ENCODE peak calls at places on chromosomes 1 and 21, in four cellular contexts. One of them, this sample, is unnamed.

GRCh38 chr1:43952731-43953350 is 6.1 kb downstream of the IPO13 start:
- DNase-seq in astrocyte of the spinal cord: no peak
- DNase-seq in dorsolateral prefrontal cortex: no peak
- DNase-seq in AG09319: no peak
- DNase-seq in this sample: no peak

GRCh38 chr21:45895778-45896370 is 85.7 kb upstream of the COL6A1 start:
- DNase-seq in astrocyte of the spinal cord: no peak
- DNase-seq in AG09319: no peak
- DNase-seq in dorsolateral prefrontal cortex: no peak
- DNase-seq in this sample: no peak

GRCh38 chr1:54956726-54957125 is 23.7 kb upstream of the TMEM61 start:
- DNase-seq in astrocyte of the spinal cord: no peak
- DNase-seq in AG09319: no peak
- DNase-seq in dorsolateral prefrontal cortex: no peak
- DNase-seq in this sample: no peak

GRCh38 chr21:29077651-29078090 is 4.2 kb upstream of the CCT8 start:
- DNase-seq in AG09319: no peak
- DNase-seq in dorsolateral prefrontal cortex: no peak
- DNase-seq in astrocyte of the spinal cord: peak; percentile 47
- DNase-seq in this sample: no peak

GRCh38 chr1:24643362-24644346 is 552 bp downstream of the SRRM1 start:
- DNase-seq in astrocyte of the spinal cord: no peak
- DNase-seq in AG09319: no peak
- DNase-seq in dorsolateral prefrontal cortex: no peak
- DNase-seq in this sample: peak; percentile 54

GRCh38 chr1:23553896-23554480 is 5.3 kb downstream of the ID3 start:
- DNase-seq in AG09319: no peak
- DNase-seq in dorsolateral prefrontal cortex: no peak
- DNase-seq in astrocyte of the spinal cord: no peak
- DNase-seq in this sample: no peak

GRCh38 chr1:205750683-205751651 is 985 bp upstream of the NUCKS1 start:
- DNase-seq in AG09319: no peak
- DNase-seq in dorsolateral prefrontal cortex: no peak
- DNase-seq in astrocyte of the spinal cord: no peak
- DNase-seq in this sample: no peak

GRCh38 chr1:111731956-111732355 is 7.2 kb downstream of the INKA2 start:
- DNase-seq in astrocyte of the spinal cord: no peak
- DNase-seq in AG09319: no peak
- DNase-seq in dorsolateral prefrontal cortex: no peak
- DNase-seq in this sample: no peak

GRCh38 chr1:26542781-26543443 is 13.4 kb downstream of the RPS6KA1 start:
- DNase-seq in dorsolateral prefrontal cortex: no peak
- DNase-seq in AG09319: no peak
- DNase-seq in astrocyte of the spinal cord: no peak
- DNase-seq in this sample: no peak

GRCh38 chr21:44941567-44941966 is 1.7 kb downstream of the SLX9 start:
- DNase-seq in dorsolateral prefrontal cortex: no peak
- DNase-seq in AG09319: no peak
- DNase-seq in astrocyte of the spinal cord: no peak
- DNase-seq in this sample: no peak

DNA sequence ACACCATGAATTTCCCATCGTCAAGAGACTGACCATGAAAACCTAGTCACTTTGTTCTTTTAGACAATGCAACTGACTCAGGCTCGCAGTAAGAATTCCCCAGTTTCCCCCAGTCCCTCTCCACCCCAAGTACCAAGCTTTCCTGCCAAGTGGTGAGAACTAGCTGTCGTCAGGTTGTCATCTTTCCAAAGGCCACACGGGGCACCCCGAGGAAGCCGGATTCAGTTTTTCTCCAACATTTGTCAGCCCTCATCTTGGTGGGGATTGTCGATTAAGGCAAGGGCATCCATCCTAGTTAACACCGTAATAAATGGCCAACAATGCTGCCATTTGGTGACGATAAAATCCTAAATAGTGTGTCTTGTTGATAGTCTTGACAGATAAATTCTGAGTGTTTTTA is 56.0 kb upstream of the PROX1 start:
- DNase-seq in AG09319: no peak
- DNase-seq in dorsolateral prefrontal cortex: no peak
- DNase-seq in astrocyte of the spinal cord: no peak
- DNase-seq in this sample: peak; percentile 32
- TF ChIP-seq CTCF in AG09319: no peak
- TF ChIP-seq CTCF in dorsolateral prefrontal cortex: no peak
- TF ChIP-seq CTCF in astrocyte of the spinal cord: no peak
- TF ChIP-seq CTCF in this sample: peak; percentile 31

GRCh38 chr1:151590961-151591360 is 20.9 kb upstream of the SNX27 start:
- DNase-seq in dorsolateral prefrontal cortex: no peak
- DNase-seq in AG09319: no peak
- DNase-seq in astrocyte of the spinal cord: no peak
- DNase-seq in this sample: no peak

GRCh38 chr1:151596166-151596933 is 15.5 kb upstream of the SNX27 start:
- DNase-seq in AG09319: no peak
- DNase-seq in astrocyte of the spinal cord: no peak
- DNase-seq in dorsolateral prefrontal cortex: no peak
- DNase-seq in this sample: no peak

GRCh38 chr1:151593651-151594625 is 17.9 kb upstream of the SNX27 start:
- DNase-seq in dorsolateral prefrontal cortex: peak; percentile 57
- DNase-seq in astrocyte of the spinal cord: peak; percentile 45
- DNase-seq in AG09319: no peak
- DNase-seq in this sample: peak; percentile 76
- TF ChIP-seq CTCF in dorsolateral prefrontal cortex: peak; percentile 87
- TF ChIP-seq CTCF in astrocyte of the spinal cord: peak; percentile 97
- TF ChIP-seq CTCF in AG09319: peak; percentile 94
- TF ChIP-seq CTCF in this sample: peak; percentile 92

DNA sequence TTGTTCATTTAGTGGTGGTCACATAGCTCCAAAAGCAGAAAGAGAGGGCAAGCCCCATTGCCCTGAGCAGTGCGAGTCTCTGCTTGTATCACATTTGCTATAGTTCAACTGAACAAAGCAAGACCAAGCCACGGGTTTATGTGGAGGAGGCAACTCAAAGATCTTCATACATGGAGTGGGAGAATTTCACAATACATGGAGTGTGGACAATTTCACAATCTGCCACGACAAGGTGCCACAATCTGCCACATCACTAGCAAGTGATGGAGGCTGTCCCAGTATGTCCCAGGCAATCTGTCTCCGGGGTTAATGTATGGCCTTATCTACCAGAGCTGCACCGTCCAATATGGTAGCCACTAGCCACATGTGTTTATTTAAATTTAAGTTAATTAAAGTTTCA is 44.5 kb upstream of the DYRK1A start:
- DNase-seq in dorsolateral prefrontal cortex: no peak
- DNase-seq in AG09319: no peak
- DNase-seq in astrocyte of the spinal cord: no peak
- DNase-seq in this sample: no peak
- TF ChIP-seq CTCF in dorsolateral prefrontal cortex: no peak
- TF ChIP-seq CTCF in AG09319: no peak
- TF ChIP-seq CTCF in astrocyte of the spinal cord: no peak
- TF ChIP-seq CTCF in this sample: no peak

DNA sequence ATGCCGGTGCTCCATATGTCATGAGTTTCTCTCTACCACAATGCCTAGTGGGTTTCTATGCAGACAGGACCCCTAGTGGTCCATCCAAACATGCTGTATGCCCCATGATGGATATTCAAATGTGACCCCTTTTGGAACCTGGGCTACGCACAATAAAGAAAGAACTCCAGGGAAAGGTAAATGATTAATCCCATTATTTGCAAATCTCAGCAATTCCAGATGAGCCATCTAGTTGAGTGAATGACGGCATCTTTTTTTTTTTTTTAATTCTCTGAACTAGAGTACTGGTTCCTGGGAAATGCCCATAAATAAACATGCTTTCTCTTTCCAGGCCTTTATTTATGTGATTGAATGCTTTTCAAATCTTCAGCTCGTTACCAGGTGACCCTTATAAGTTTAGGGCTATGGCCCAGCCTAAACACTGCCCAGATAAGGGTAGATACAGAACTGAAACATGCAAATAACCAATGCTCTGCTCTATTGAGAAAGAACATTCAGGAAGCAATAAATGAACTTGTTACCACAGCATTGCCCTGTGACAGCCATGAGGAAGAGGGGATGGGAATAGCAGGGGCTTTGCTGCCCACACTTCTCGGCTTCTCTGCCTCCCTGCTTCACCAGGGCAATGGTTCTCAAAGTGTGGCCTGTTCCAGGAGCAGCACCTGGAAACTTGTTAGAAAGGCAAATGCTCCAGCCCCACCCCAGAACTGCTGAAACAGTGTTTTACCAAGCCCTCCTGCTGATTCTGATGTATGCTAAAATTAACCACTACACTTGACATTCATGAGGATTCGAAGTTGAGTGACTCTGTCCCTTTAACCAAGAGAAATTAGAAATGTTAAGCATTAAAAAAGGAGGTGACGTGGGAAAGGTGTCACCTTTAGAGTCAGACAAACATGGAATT is 151.6 kb downstream of the SEC16B start:
- DNase-seq in dorsolateral prefrontal cortex: no peak
- DNase-seq in AG09319: no peak
- DNase-seq in astrocyte of the spinal cord: no peak
- DNase-seq in this sample: no peak
- TF ChIP-seq CTCF in dorsolateral prefrontal cortex: no peak
- TF ChIP-seq CTCF in AG09319: no peak
- TF ChIP-seq CTCF in astrocyte of the spinal cord: no peak
- TF ChIP-seq CTCF in this sample: no peak

DNA sequence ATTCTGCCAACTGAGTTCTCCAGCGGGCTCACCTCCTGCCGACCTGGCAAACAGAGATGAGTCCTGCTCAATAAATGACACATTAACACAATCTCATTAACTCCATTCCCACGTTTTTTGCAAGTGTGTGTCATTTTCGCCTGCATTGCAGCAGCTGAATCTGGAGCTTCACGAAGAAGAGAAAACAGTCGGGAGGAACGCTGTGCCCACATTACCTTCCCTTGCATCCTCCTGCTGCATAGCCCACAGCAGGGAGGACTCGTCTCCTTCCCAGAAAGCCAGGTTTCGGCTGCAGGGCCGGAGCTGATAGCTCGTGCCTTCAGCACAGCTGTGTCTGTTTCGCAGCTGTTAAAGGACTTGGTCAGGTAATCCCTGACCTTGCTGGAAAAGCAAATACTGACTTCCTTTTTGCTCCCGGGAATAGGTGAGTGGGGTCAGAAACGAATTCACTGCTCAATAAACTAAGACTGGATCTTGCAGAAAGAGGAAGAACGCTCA is 33.2 kb downstream of the KANK4 start:
- DNase-seq in dorsolateral prefrontal cortex: no peak
- DNase-seq in astrocyte of the spinal cord: no peak
- DNase-seq in AG09319: no peak
- DNase-seq in this sample: peak; percentile 32
- TF ChIP-seq CTCF in dorsolateral prefrontal cortex: no peak
- TF ChIP-seq CTCF in astrocyte of the spinal cord: no peak
- TF ChIP-seq CTCF in AG09319: no peak
- TF ChIP-seq CTCF in this sample: no peak

GRCh38 chr1:242523968-242524570 is 428 bp downstream of the PLD5 start:
- DNase-seq in AG09319: no peak
- DNase-seq in dorsolateral prefrontal cortex: peak; percentile 61
- DNase-seq in astrocyte of the spinal cord: peak; percentile 23
- DNase-seq in this sample: peak; percentile 83
- TF ChIP-seq CTCF in AG09319: no peak
- TF ChIP-seq CTCF in dorsolateral prefrontal cortex: peak; percentile 18
- TF ChIP-seq CTCF in astrocyte of the spinal cord: peak; percentile 1
- TF ChIP-seq CTCF in this sample: no peak

DNA sequence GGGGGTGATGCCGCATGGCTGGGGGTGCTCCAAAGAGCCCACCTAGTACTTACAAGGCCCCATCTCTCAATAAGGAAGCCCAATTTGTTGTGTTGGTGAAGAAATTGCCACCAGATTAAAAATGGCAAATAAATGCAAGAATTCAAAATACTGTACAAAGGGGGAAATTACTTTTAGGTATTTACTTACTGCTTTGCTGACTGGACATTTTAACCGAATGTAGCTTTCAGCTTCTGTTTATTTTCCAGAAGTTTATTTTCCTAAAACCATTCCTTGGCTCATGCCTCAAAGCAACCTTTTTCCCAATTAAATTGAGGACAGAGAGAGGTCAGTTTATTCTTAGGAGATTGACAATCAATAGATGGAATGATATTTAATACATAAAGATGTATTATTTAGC is 47.6 kb upstream of the H6PD start:
- DNase-seq in dorsolateral prefrontal cortex: no peak
- DNase-seq in astrocyte of the spinal cord: no peak
- DNase-seq in AG09319: no peak
- DNase-seq in this sample: no peak
- TF ChIP-seq CTCF in dorsolateral prefrontal cortex: no peak
- TF ChIP-seq CTCF in astrocyte of the spinal cord: no peak
- TF ChIP-seq CTCF in AG09319: no peak
- TF ChIP-seq CTCF in this sample: no peak

GRCh38 chr1:160354388-160354985 is 11.3 kb downstream of the NCSTN start:
- DNase-seq in AG09319: no peak
- DNase-seq in astrocyte of the spinal cord: peak; percentile 22
- DNase-seq in dorsolateral prefrontal cortex: no peak
- DNase-seq in this sample: peak; percentile 49
- TF ChIP-seq CTCF in AG09319: peak; percentile 38
- TF ChIP-seq CTCF in astrocyte of the spinal cord: peak; percentile 72
- TF ChIP-seq CTCF in dorsolateral prefrontal cortex: peak; percentile 53
- TF ChIP-seq CTCF in this sample: peak; percentile 46

DNA sequence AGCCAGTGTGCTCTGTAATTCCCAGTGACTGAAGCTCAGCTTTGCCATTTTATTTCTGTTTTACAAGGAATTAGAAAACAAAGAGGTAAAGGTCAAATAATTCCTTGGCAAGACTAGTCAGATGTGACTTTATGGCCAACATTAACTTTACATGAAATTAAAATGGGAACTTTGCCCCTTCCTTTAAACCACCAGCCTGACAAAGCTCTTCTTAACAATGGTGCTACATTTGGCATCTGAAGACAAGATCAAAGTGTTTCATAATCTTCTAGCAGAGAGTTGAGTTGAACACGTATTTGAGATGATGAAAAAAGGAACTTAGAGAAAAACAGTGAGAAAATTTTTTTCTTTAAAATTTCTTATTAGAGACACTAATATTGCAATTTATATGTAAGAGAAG is 193.8 kb downstream of the AK5 start:
- DNase-seq in astrocyte of the spinal cord: no peak
- DNase-seq in dorsolateral prefrontal cortex: no peak
- DNase-seq in AG09319: no peak
- DNase-seq in this sample: no peak
- TF ChIP-seq CTCF in astrocyte of the spinal cord: no peak
- TF ChIP-seq CTCF in dorsolateral prefrontal cortex: no peak
- TF ChIP-seq CTCF in AG09319: no peak
- TF ChIP-seq CTCF in this sample: no peak

DNA sequence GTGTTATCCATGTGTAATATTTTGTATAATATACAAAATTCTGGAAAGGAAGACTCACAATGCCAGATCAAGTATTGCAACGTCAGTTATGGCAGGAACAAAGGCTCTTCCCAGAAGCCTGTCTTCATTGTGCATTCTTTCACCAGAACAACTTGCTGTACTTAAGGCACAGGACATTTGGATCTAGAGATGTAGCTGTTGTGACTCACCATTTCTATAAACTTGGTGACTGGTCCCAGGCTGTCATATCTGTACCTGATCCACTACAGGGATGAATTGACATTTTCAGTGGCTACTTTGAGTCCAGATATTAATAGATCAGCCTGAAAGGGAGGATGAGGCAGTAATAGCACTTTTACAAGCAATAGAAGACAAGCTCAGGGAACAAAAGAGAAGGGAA is 299.8 kb downstream of the DISC1 start:
- DNase-seq in AG09319: no peak
- DNase-seq in astrocyte of the spinal cord: no peak
- DNase-seq in dorsolateral prefrontal cortex: no peak
- DNase-seq in this sample: no peak
- TF ChIP-seq CTCF in AG09319: no peak
- TF ChIP-seq CTCF in astrocyte of the spinal cord: no peak
- TF ChIP-seq CTCF in dorsolateral prefrontal cortex: no peak
- TF ChIP-seq CTCF in this sample: no peak

This sample was measured in glutamatergic neuron.